ENCODE peak calls at places on chromosome X, in six cellular contexts. S is right lobe of liver, E is ovary, O is thyroid gland, R is K562, I is transverse colon. H is an unnamed sample.
A peak's percentile ranks its signal among the peaks of the same experiment; 100 is the strongest.

GRCh38 chrX:139929876-139930275 is 3.0 kb downstream of the ATP11C start:
- DNase-seq in S (no peak), O (no peak), R (no peak), I (no peak), E (no peak), H (no peak)

GRCh38 chrX:132022863-132023116 is 312 bp upstream of the STK26 start:
- DNase-seq in S (no peak), R (no peak), E (no peak), O (no peak), I (no peak), H (no peak)

GRCh38 chrX:110212299-110212698 is 105.6 kb downstream of the AMMECR1 start:
- DNase-seq in R (no peak), S (no peak), E (no peak), I (no peak), O (no peak), H (no peak)

GRCh38 chrX:33211356-33212254 is at the start of gene DMD:
- DNase-seq in I (peak; percentile 20), O (peak; percentile 24), S (no peak), E (peak; percentile 47), R (no peak), H (no peak)

GRCh38 chrX:17441965-17442364 is 67.0 kb downstream of the NHS start:
- DNase-seq in S (no peak), I (no peak), E (no peak), O (no peak), R (no peak), H (no peak)

GRCh38 chrX:68584221-68584620 is 63.2 kb upstream of the STARD8 start:
- DNase-seq in O (no peak), E (no peak), R (peak; percentile 37), S (no peak), I (no peak), H (no peak)

GRCh38 chrX:39491548-39492297 is 606.0 kb downstream of the BCOR start:
- DNase-seq in R (peak; percentile 87), O (no peak), I (peak; percentile 47), S (no peak), E (no peak), H (no peak)

GRCh38 chrX:107646736-107647135 is 18.4 kb downstream of the PRPS1 start:
- DNase-seq in R (no peak), E (no peak), I (no peak), S (no peak), O (no peak), H (no peak)

GRCh38 chrX:40644175-40644574 is 3.2 kb downstream of the CXorf38 start:
- DNase-seq in E (no peak), R (peak; percentile 6), O (no peak), I (no peak), S (no peak), H (no peak)

GRCh38 chrX:131704136-131704695 is 160.3 kb downstream of the OR13H1 start:
- DNase-seq in R (no peak), I (peak; percentile 93), O (no peak), S (no peak), E (peak; percentile 92), H (no peak)

GRCh38 chrX:45351478-45351877 is 150.8 kb upstream of the DIPK2B start:
- DNase-seq in S (no peak), R (no peak), E (no peak), I (no peak), O (no peak), H (no peak)

GRCh38 chrX:10922158-10922557 is 189.0 kb upstream of the HCCS start:
- DNase-seq in R (no peak), E (no peak), O (peak; percentile 15), S (no peak), I (no peak), H (no peak)

GRCh38 chrX:16436348-16437188 is 213.4 kb upstream of the S100G start:
- DNase-seq in R (peak; percentile 48), S (peak; percentile 67), I (peak; percentile 79), O (peak; percentile 58), E (peak; percentile 43), H (peak; percentile 46)

GRCh38 chrX:135112096-135112729 is 8.1 kb downstream of the ETDB start:
- DNase-seq in O (peak; percentile 37), E (no peak), R (peak; percentile 22), S (no peak), I (no peak), H (no peak)

GRCh38 chrX:150768132-150768485 is 74.9 kb downstream of the MTMR1 start:
- DNase-seq in S (no peak), O (no peak), I (no peak), E (no peak), R (no peak), H (no peak)

GRCh38 chrX:25858273-25858880 is 279.8 kb upstream of the MAGEB18 start:
- DNase-seq in S (no peak), I (no peak), O (no peak), R (no peak), E (no peak), H (no peak)

GRCh38 chrX:15299945-15300851 is 15.2 kb downstream of the ASB11 start:
- DNase-seq in E (no peak), S (no peak), I (no peak), R (peak; percentile 10), O (no peak), H (no peak)

GRCh38 chrX:45164021-45164621 is 36.6 kb downstream of the DIPK2B start:
- DNase-seq in S (peak; percentile 52), E (peak; percentile 42), O (peak; percentile 64), I (no peak), R (no peak), H (no peak)

GRCh38 chrX:153400146-153401132 is 711 bp downstream of the PNMA6E start:
- DNase-seq in E (no peak), R (peak; percentile 85), S (no peak), O (peak; percentile 19), I (peak; percentile 41), H (no peak)

DNA sequence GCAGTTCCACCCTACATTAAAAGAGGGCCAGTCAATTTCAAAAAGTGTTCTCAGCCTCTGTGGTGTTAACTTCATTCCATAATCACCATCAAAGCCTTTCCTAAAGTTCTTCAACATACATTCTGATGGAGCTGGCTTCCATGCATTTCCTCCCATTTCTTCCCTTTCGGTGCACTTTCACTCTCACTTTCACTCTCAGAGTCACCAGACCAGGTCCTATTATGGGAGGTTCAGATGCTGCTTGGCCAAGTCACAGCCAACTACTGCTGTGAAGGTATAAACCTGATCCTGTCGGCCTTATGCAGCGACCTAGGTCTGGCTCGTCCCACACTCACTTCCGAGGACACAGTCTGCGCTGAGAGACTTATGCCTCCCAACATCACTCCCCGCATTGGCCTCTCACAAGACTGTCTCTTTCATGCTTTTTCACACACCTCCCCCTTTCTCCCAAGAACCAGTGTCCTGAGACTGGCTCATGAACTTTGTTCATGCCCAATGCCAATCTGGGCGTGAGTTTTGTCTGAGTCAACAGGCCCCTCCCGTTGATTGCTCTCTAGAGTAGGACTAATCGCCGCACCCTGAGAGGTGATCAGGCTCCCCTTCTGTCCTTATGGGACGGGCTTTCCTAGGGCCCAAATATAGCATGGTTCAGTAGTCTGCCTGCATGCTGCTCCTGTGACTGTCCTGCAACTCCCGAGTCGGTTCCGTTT is 60.8 kb upstream of the XAGE1B start:
- DNase-seq in I (peak; percentile 67), O (no peak), E (no peak), S (no peak), R (no peak), H (no peak)
- H3K27me3 ChIP-seq in I (no peaks in the 10 kb centered on the region), O (no peaks in the 10 kb centered on the region), E (no peaks in the 10 kb centered on the region), S (no peaks in the 10 kb centered on the region), R (peaks cover 20% of the 10 kb centered on the region), H (no peaks in the 10 kb centered on the region)

GRCh38 chrX:48508400-48509244 is at the start of gene PORCN:
- DNase-seq in S (peak; percentile 84), O (peak; percentile 86), E (peak; percentile 88), I (peak; percentile 88), R (peak; percentile 94), H (peak; percentile 78)
- TF ChIP-seq POLR2A in S (peak; percentile 38), O (peak; percentile 61), E (peak; percentile 37), I (peak; percentile 65), R (peak; percentile 73), H (no peak)

GRCh38 chrX:81377329-81377728 is 175.4 kb downstream of the SH3BGRL start:
- DNase-seq in S (no peak), I (no peak), E (no peak), O (no peak), R (no peak), H (no peak)
- H3K27me3 ChIP-seq in S (peaks cover 3% of the 10 kb centered on the region), I (no peaks in the 10 kb centered on the region), E (no peaks in the 10 kb centered on the region), O (no peaks in the 10 kb centered on the region), R (no peaks in the 10 kb centered on the region), H (peaks cover 10% of the 10 kb centered on the region)

DNA sequence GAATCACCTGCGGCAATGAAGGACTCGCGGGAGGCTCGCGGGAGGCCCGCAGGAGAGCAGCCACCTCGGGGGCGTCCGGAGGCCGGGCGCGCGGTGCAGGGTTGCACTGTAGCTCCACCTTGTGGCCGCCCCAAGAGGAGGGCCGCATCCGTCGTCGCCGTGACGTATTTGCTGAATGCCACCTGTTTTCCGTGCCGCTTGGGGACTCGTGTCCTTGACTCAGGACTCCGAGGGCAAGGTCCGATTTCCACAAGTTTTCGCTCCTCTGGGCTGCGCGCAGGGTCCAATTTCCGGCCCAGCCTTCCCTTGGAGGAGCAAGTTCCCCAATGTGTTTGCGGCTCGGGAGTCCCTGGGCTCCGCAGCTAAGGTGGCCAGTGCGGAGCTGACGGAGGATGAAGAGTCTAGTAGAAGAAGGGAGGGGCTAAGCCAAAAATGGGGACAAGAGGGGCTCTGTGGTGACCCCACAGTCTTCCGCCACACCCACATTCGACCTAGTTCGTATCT is 10.7 kb upstream of the DLG3 start:
- DNase-seq in S (peak; percentile 67), O (peak; percentile 65), R (peak; percentile 80), E (peak; percentile 75), I (peak; percentile 83), H (peak; percentile 59)
- TF ChIP-seq POLR2A in S (peak; percentile 17), O (no peak), R (peak; percentile 55), E (no peak), I (peak; percentile 37), H (no peak)

GRCh38 chrX:48958635-48959094 is 1.3 kb upstream of the OTUD5 start:
- DNase-seq in O (peak; percentile 24), E (peak; percentile 64), S (no peak), I (peak; percentile 47), R (no peak), H (peak; percentile 21)
- H3K27me3 ChIP-seq in O (no peaks in the 10 kb centered on the region), E (no peaks in the 10 kb centered on the region), S (no peaks in the 10 kb centered on the region), I (no peaks in the 10 kb centered on the region), R (no peaks in the 10 kb centered on the region), H (no peaks in the 10 kb centered on the region)

GRCh38 chrX:154486052-154486395 is 391 bp downstream of the UBL4A start:
- DNase-seq in S (peak; percentile 56), R (no peak), E (peak; percentile 83), I (peak; percentile 43), O (peak; percentile 34), H (no peak)
- TF ChIP-seq POLR2A in S (peak; percentile 11), R (no peak), E (no peak), I (peak; percentile 7), O (no peak), H (no peak)